ENCODE peak calls at places on chromosomes 16 and 17, in eight cellular contexts. E, H, F, G, J, M, L and S are unnamed samples.

GRCh38 chr16:63130942-63131341 is 1094.7 kb upstream of the CDH8 start:
- DNase-seq in E (no peak), H (no peak), F (no peak), G (no peak), J (no peak), M (no peak), L (no peak), S (no peak)

GRCh38 chr16:86751081-86752030 is 173.0 kb downstream of the FOXL1 start:
- DNase-seq in E (no peak), H (peak), F (peak), G (no peak), J (no peak), M (no peak), L (peak), S (peak)

GRCh38 chr17:77701996-77702395 is 256.5 kb upstream of the TNRC6C start:
- DNase-seq in E (no peak), H (no peak), F (peak), G (no peak), J (no peak), M (no peak), L (no peak), S (no peak)

GRCh38 chr16:27275394-27275793 is 6.8 kb upstream of the NSMCE1 start:
- DNase-seq in E (no peak), H (no peak), F (no peak), G (no peak), J (no peak), M (no peak), L (no peak), S (no peak)

GRCh38 chr17:38419508-38419981 is 8.7 kb upstream of the ARHGAP23 start:
- DNase-seq in E (no peak), H (no peak), F (no peak), G (no peak), J (no peak), M (no peak), L (no peak), S (no peak)

GRCh38 chr17:80843741-80844156 is 147.9 kb upstream of the CHMP6 start:
- DNase-seq in E (no peak), H (no peak), F (peak), G (no peak), J (no peak), M (no peak), L (peak), S (no peak)

GRCh38 chr17:36602030-36602737 is 801 bp downstream of the MRM1 start:
- DNase-seq in E (no peak), H (no peak), F (no peak), G (no peak), J (peak), M (no peak), L (peak), S (no peak)

GRCh38 chr17:68701046-68701445 is 99.9 kb upstream of the FAM20A start:
- DNase-seq in E (no peak), H (no peak), F (no peak), G (no peak), J (no peak), M (no peak), L (no peak), S (no peak)

GRCh38 chr17:65559802-65560627 is 1.4 kb downstream of the AXIN2 start:
- DNase-seq in E (no peak), H (no peak), F (no peak), G (no peak), J (no peak), M (no peak), L (peak), S (no peak)

GRCh38 chr17:76568771-76569170 is 16.9 kb downstream of the ST6GALNAC2 start:
- DNase-seq in E (no peak), H (no peak), F (no peak), G (no peak), J (no peak), M (no peak), L (peak), S (no peak)

GRCh38 chr17:57475786-57476185 is 219.5 kb downstream of the MSI2 start:
- DNase-seq in E (no peak), H (no peak), F (no peak), G (no peak), J (no peak), M (no peak), L (no peak), S (no peak)

GRCh38 chr17:63974594-63975192 is 2.0 kb upstream of the SCN4A start:
- DNase-seq in E (no peak), H (no peak), F (no peak), G (no peak), J (no peak), M (no peak), L (no peak), S (peak)

GRCh38 chr17:68101992-68102758 is 66.6 kb downstream of the KPNA2 start:
- DNase-seq in E (peak), H (no peak), F (no peak), G (no peak), J (peak), M (no peak), L (no peak), S (peak)

GRCh38 chr16:66474750-66475199 is 47.7 kb downstream of the BEAN1 start:
- DNase-seq in E (no peak), H (no peak), F (peak), G (no peak), J (peak), M (peak), L (no peak), S (no peak)

GRCh38 chr17:42453544-42453943 is 5.1 kb upstream of the ATP6V0A1 start:
- DNase-seq in E (no peak), H (no peak), F (no peak), G (no peak), J (no peak), M (peak), L (no peak), S (no peak)

GRCh38 chr16:4298761-4299522 is 16.9 kb upstream of the GLIS2 start:
- DNase-seq in E (no peak), H (peak), F (peak), G (no peak), J (no peak), M (no peak), L (no peak), S (peak)

GRCh38 chr16:71526111-71526998 is at the start of gene CHST4:
- DNase-seq in E (no peak), H (peak), F (no peak), G (peak), J (no peak), M (no peak), L (no peak), S (peak)

GRCh38 chr17:55770220-55770870 is 19.5 kb downstream of the PCTP start:
- DNase-seq in E (peak), H (peak), F (no peak), G (no peak), J (no peak), M (no peak), L (no peak), S (peak)

GRCh38 chr17:339193-340061 is 13.2 kb downstream of the RPH3AL start:
- DNase-seq in E (no peak), H (no peak), F (no peak), G (no peak), J (no peak), M (no peak), L (peak), S (no peak)